ENCODE peak calls at places on chromosomes 11 and 22, in seven cellular contexts. F is IMR-90, I is fibroblast of villous mesenchyme, X is endodermal cell, Y is A549, C is mucosa of descending colon, G is glutamatergic neuron. H is an unnamed sample.

GRCh38 chr11:7520011-7520942 is 6.5 kb downstream of the PPFIBP2 start:
- DNase-seq in C (no peak), X (no peak), F (no peak), Y (no peak), G (no peak), I (peak), H (no peak)

GRCh38 chr11:61587951-61588695 is 7.2 kb upstream of the SYT7 start:
- DNase-seq in C (peak), Y (peak), F (no peak), I (no peak), G (peak), X (peak), H (peak)

GRCh38 chr22:31950226-31950625 is 5.9 kb downstream of the YWHAH start:
- DNase-seq in G (no peak), F (no peak), C (no peak), X (no peak), Y (no peak), I (no peak), H (no peak)

GRCh38 chr11:47595967-47596366 is 1.8 kb upstream of the C1QTNF4 start:
- DNase-seq in X (no peak), G (no peak), Y (no peak), C (no peak), I (no peak), F (no peak), H (no peak)

GRCh38 chr11:34480339-34480738 is 33.3 kb downstream of the ELF5 start:
- DNase-seq in G (no peak), Y (no peak), X (peak), I (no peak), F (peak), C (no peak), H (no peak)

GRCh38 chr11:26971961-26972360 is 22.0 kb upstream of the FIBIN start:
- DNase-seq in X (no peak), C (no peak), F (peak), G (no peak), Y (no peak), I (no peak), H (no peak)

GRCh38 chr11:128689946-128690745 is 3.7 kb upstream of the FLI1 start:
- DNase-seq in X (peak), I (no peak), C (no peak), Y (no peak), G (peak), F (no peak), H (no peak)

GRCh38 chr11:20367313-20367948 is 3.9 kb downstream of the HTATIP2 start:
- DNase-seq in C (no peak), I (peak), G (no peak), Y (peak), F (peak), X (no peak), H (peak)

GRCh38 chr11:111797145-111797581 is 31.0 kb upstream of the PPP2R1B start:
- DNase-seq in F (peak), X (no peak), G (no peak), C (peak), Y (peak), I (peak), H (peak)

GRCh38 chr22:22697377-22698120 is 53.1 kb downstream of the GGTLC2 start:
- DNase-seq in Y (no peak), G (no peak), F (no peak), C (no peak), I (no peak), X (peak), H (no peak)
- TF ChIP-seq CTCF in Y (no peak), G (no peak), F (no peak), C (no peak), I (no peak), X (peak), H (no peak)

GRCh38 chr11:119018074-119018938 is at the start of the genes RPS25 and TRAPPC4:
- DNase-seq in X (peak), I (peak), G (peak), Y (peak), F (peak), C (peak), H (peak)
- TF ChIP-seq CTCF in X (no peak), I (no peak), G (no peak), Y (no peak), F (peak), C (no peak), H (no peak)

DNA sequence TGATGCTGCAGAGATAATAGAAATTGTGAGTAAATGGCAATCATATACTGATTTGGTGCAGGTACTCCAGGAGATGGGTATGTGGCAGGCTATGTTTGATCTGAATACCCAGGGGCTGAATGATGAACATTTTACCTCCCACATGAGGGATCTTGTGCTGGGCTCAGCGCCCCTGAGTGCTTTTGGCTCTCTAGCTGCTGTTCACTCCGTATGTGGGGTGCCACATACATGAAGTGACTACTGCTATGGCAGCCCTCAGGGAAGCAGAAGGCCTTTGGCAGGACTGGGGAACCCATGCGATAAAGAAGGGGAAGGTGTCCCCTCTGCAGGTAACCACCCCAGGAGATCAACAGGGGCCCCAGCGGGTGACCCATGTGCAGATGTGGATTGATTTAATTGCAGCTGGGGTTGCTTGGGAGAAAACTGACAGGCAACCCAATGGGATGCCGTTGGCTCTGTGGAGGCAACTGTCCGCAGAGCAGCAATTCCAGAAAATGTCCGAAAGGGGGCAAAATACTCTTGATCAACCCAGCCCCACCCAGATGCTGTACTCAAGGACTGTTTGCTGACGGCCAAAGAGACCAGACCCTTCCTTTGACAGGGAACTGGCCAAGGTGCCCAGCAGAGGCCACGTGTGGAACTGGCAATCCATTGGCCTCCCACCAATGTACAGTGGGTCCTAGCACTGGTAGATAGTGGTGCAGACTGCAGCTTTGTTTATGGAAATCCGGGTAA is 29.5 kb upstream of the KCNA4 start:
- DNase-seq in G (no peak), Y (peak), X (peak), I (no peak), F (no peak), C (no peak), H (no peak)
- TF ChIP-seq CTCF in G (no peak), Y (no peak), X (peak), I (no peak), F (no peak), C (no peak), H (no peak)

DNA sequence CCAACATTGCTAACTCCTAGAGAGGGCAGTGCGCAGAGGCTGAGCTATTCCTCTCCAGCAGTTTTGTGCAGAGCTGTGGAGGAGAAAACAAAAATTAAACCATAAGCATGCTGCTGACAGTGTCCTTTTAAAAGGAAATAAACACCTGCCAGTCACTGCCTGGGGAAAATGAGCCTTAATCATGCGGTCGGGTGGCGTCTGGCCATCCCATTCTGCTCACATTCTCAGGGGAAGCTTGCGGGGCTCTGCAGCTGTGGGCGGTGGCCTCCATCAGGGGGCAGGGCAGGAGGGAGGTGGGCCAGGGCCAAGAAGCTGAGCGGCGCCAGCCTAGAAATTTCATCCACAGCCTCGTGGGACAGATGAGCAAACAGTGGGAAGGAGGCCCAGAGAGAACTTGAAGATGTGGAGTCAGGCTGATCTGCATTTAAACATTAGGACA is 71.0 kb upstream of the TP53I11 start:
- DNase-seq in G (peak), I (no peak), F (peak), C (peak), Y (no peak), X (peak), H (no peak)
- TF ChIP-seq CTCF in G (no peak), I (no peak), F (no peak), C (no peak), Y (no peak), X (no peak), H (no peak)

DNA sequence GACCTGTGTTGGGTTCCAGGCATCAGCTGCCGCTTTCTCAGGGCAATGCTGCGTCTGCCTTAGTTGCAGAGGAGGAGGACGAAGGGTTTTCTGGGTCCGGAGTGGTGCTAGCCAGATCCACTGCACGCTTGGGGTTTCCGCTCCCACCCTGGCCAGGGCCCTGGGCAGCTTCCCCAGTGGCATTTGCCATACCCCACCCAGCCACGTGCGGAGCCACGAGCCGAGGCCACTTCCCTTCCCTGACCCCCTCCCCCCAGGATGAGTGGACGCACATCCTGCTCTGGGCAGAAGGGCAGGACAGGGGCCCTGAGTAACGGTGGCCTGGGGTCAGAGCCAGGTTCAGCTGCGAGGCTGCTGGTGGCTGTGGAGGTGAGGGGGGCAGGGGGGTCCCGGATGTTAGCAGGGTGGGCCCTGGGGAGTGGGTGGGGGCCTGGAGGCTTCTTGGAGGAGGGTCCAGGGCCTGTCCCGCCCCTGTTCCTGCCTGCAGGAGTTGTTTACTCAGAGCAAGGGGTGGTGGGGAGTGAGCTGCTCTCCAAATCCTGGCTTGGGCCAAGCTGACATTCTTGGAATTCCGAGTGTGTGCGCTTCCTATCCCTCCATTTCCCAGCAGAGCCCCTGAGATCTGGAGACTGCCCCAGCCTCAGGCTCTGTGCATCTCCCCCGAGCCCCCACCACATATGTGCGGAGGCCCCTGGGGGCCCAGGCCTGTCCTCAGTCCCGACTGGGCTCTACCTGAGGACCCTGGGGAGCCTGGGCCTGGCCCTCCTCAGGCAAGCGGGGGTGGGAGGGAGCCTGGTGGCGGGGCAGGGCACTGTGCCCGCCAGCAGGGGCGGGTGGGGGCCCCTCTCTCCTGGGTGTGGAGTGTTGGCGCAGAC is 1.4 kb downstream of the TSPAN4 start:
- DNase-seq in Y (peak), F (peak), X (peak), C (peak), I (peak), G (no peak), H (peak)
- TF ChIP-seq CTCF in Y (no peak), F (no peak), X (no peak), C (no peak), I (no peak), G (no peak), H (no peak)

GRCh38 chr11:75577198-75577597 is 15.1 kb downstream of the SERPINH1 start:
- DNase-seq in Y (peak), I (peak), F (peak), X (peak), G (peak), C (peak), H (peak)
- TF ChIP-seq CTCF in Y (peak), I (peak), F (peak), X (peak), G (peak), C (no peak), H (peak)

GRCh38 chr11:121292503-121293275 is at the start of gene SC5D:
- DNase-seq in X (peak), I (peak), C (peak), G (peak), Y (peak), F (peak), H (peak)
- TF ChIP-seq CTCF in X (peak), I (no peak), C (no peak), G (no peak), Y (no peak), F (no peak), H (no peak)

GRCh38 chr11:16169946-16170345 is 186.4 kb downstream of the SOX6 start:
- DNase-seq in G (peak), I (no peak), C (no peak), F (no peak), X (no peak), Y (no peak), H (no peak)

GRCh38 chr11:16171882-16172281 is 184.5 kb downstream of the SOX6 start:
- DNase-seq in X (peak), G (no peak), Y (no peak), I (no peak), F (no peak), C (no peak), H (no peak)

GRCh38 chr11:16170448-16170847 is 185.9 kb downstream of the SOX6 start:
- DNase-seq in G (no peak), Y (no peak), X (no peak), C (no peak), F (no peak), I (no peak), H (no peak)

GRCh38 chr11:16167706-16168487 is 188.4 kb downstream of the SOX6 start:
- DNase-seq in I (peak), Y (no peak), G (no peak), X (no peak), C (no peak), F (peak), H (no peak)

DNA sequence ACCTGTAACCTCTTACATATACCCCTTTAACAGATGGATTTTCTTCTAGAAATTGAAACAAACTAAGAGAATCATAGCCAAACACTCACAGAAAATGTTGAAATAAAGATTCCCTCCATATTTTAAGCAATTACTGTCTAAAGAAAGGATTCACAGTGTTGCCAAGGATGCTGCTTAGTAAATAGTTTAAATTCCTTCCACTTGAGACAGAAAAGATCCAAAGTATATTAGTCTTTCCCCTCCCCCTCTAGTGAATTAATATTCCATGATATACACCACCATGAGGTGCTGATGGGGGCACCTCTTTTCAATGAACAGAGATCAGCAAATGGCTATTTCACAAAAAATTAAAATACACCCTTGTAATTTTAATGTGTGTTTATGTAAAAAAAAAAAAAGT is 186.8 kb downstream of the SOX6 start:
- DNase-seq in I (no peak), Y (no peak), C (no peak), G (no peak), F (peak), X (no peak), H (no peak)
- TF ChIP-seq CTCF in I (peak), Y (no peak), C (no peak), G (no peak), F (peak), X (peak), H (no peak)